ENCODE peak calls at places on chromosomes 6 and 20, in five cellular contexts. I is NB4, R is epithelial cell of esophagus, X is astrocyte of the spinal cord, U is GM12865. T is an unnamed sample.

GRCh38 chr6:12014873-12015149 is 2.7 kb downstream of the HIVEP1 start:
- DNase-seq in I (no peak), R (no peak), X (no peak), U (no peak), T (no peak)

GRCh38 chr20:63513207-63513606 is 7.4 kb upstream of the PPDPF start:
- DNase-seq in I (no peak), R (no peak), X (no peak), U (no peak), T (no peak)

GRCh38 chr6:126625019-126625418 is 285.1 kb downstream of the CENPW start:
- DNase-seq in I (peak; percentile 15), R (peak; percentile 56), X (peak; percentile 55), U (no peak), T (no peak)

GRCh38 chr20:35615667-35616464 is at the start of gene SPAG4:
- DNase-seq in I (peak; percentile 100), R (peak; percentile 100), X (peak; percentile 99), U (peak; percentile 100), T (no peak)

GRCh38 chr6:132570221-132570777 is at the start of gene TAAR6:
- DNase-seq in I (no peak), R (no peak), X (no peak), U (no peak), T (no peak)

GRCh38 chr6:79713701-79714322 is 82.7 kb downstream of the SH3BGRL2 start:
- DNase-seq in I (peak; percentile 56), R (peak; percentile 47), X (peak; percentile 50), U (peak; percentile 68), T (no peak)

GRCh38 chr20:12638633-12639360 is 370.0 kb upstream of the SPTLC3 start:
- DNase-seq in I (no peak), R (no peak), X (no peak), U (no peak), T (no peak)

GRCh38 chr20:50034567-50035170 is 51.9 kb downstream of the SNAI1 start:
- DNase-seq in I (no peak), R (peak; percentile 62), X (peak; percentile 72), U (no peak), T (no peak)

GRCh38 chr6:158269657-158270056 is 42.6 kb upstream of the TULP4 start:
- DNase-seq in I (no peak), R (no peak), X (no peak), U (no peak), T (no peak)

GRCh38 chr6:16179970-16180431 is 51.1 kb downstream of the MYLIP start:
- DNase-seq in I (peak; percentile 93), R (no peak), X (no peak), U (peak; percentile 28), T (no peak)

GRCh38 chr6:79077680-79078056 is 386 bp downstream of the PHIP start:
- DNase-seq in I (peak; percentile 87), R (peak; percentile 54), X (no peak), U (no peak), T (no peak)

GRCh38 chr20:23643665-23644064 is 5.9 kb upstream of the CST3 start:
- DNase-seq in I (peak; percentile 70), R (no peak), X (no peak), U (peak; percentile 22), T (no peak)

GRCh38 chr6:105609375-105609991 is 206.6 kb upstream of the PREP start:
- DNase-seq in I (no peak), R (no peak), X (peak; percentile 84), U (no peak), T (no peak)

GRCh38 chr6:144330017-144330416 is 44.9 kb downstream of the UTRN start:
- DNase-seq in I (no peak), R (no peak), X (no peak), U (no peak), T (no peak)

GRCh38 chr6:36052092-36052491 is 24.5 kb downstream of the MAPK14 start:
- DNase-seq in I (no peak), R (no peak), X (no peak), U (no peak), T (no peak)

GRCh38 chr20:56381501-56381900 is 10.5 kb downstream of the AURKA start:
- DNase-seq in I (no peak), R (no peak), X (no peak), U (no peak), T (no peak)

GRCh38 chr20:24993337-24994185 is 1.0 kb upstream of the APMAP start:
- DNase-seq in I (peak; percentile 32), R (peak; percentile 65), X (peak; percentile 65), U (no peak), T (no peak)

GRCh38 chr20:5504061-5504739 is 187.4 kb upstream of the PROKR2 start:
- DNase-seq in I (peak; percentile 47), R (no peak), X (peak; percentile 44), U (peak; percentile 49), T (no peak)

GRCh38 chr20:2799688-2800589 is 488 bp downstream of the CPXM1 start:
- DNase-seq in I (peak; percentile 58), R (no peak), X (peak; percentile 16), U (no peak), T (no peak)

GRCh38 chr6:158161566-158162254 is 6.4 kb downstream of the SERAC1 start:
- DNase-seq in I (peak; percentile 44), R (peak; percentile 41), X (no peak), U (no peak), T (no peak)

GRCh38 chr20:4533734-4534133 is 188.0 kb upstream of the PRND start:
- DNase-seq in I (no peak), R (no peak), X (no peak), U (no peak), T (no peak)

GRCh38 chr6:137933696-137934095 is 66.6 kb downstream of the TNFAIP3 start:
- DNase-seq in I (no peak), R (peak; percentile 85), X (peak; percentile 78), U (no peak), T (no peak)

GRCh38 chr6:66522864-66523263 is 815.8 kb upstream of the EYS start:
- DNase-seq in I (no peak), R (no peak), X (no peak), U (no peak), T (no peak)

GRCh38 chr6:138757131-138757530 is 16.4 kb upstream of the CCDC28A start:
- DNase-seq in I (no peak), R (peak; percentile 50), X (no peak), U (no peak), T (no peak)

DNA sequence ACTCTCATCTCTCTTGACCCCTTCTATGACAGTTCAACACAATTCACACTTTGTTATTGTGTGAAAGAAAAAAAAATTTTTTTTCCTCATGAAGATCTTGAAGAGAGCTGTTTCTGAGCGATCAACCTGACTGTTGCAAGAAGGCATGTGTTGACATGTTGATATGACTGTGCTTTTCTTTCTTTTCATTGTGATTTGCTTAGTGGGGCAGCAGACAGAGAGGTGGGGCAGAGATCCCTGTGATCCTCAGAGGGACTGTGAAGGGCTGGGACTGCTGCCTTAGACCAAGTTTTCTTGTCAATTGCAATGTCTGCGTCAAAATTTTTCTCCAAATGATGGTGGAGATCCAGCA is 70.8 kb upstream of the IYD start:
- DNase-seq in I (no peak), R (peak; percentile 87), X (no peak), U (no peak), T (no peak)
- H3K4me3 ChIP-seq in I (no peak overlapping the region), R (peak overlapping the region; percentile 20), X (no peak overlapping the region), U (no peak overlapping the region), T (no peak overlapping the region)

GRCh38 chr6:72374864-72375263 is 247.0 kb upstream of the KCNQ5 start:
- DNase-seq in I (no peak), R (no peak), X (no peak), U (no peak), T (no peak)
- TF ChIP-seq CTCF in I (no peak), R (no peak), X (no peak), U (no peak), T (no peak)

GRCh38 chr6:41027799-41028617 is 11.0 kb downstream of the UNC5CL start:
- DNase-seq in I (peak; percentile 75), R (peak; percentile 58), X (peak; percentile 69), U (peak; percentile 73), T (no peak)
- H3K4me3 ChIP-seq in I (peak overlapping the region; percentile 17), R (peak overlapping the region; percentile 42), X (peak overlapping the region; percentile 40), U (peak overlapping the region; percentile 53), T (peak overlapping the region; percentile 57)

GRCh38 chr20:51767018-51767866 is 948 bp downstream of the ATP9A start:
- DNase-seq in I (no peak), R (peak; percentile 86), X (no peak), U (peak; percentile 18), T (no peak)
- TF ChIP-seq CTCF in I (no peak), R (peak; percentile 32), X (peak; percentile 40), U (no peak), T (peak; percentile 56)

DNA sequence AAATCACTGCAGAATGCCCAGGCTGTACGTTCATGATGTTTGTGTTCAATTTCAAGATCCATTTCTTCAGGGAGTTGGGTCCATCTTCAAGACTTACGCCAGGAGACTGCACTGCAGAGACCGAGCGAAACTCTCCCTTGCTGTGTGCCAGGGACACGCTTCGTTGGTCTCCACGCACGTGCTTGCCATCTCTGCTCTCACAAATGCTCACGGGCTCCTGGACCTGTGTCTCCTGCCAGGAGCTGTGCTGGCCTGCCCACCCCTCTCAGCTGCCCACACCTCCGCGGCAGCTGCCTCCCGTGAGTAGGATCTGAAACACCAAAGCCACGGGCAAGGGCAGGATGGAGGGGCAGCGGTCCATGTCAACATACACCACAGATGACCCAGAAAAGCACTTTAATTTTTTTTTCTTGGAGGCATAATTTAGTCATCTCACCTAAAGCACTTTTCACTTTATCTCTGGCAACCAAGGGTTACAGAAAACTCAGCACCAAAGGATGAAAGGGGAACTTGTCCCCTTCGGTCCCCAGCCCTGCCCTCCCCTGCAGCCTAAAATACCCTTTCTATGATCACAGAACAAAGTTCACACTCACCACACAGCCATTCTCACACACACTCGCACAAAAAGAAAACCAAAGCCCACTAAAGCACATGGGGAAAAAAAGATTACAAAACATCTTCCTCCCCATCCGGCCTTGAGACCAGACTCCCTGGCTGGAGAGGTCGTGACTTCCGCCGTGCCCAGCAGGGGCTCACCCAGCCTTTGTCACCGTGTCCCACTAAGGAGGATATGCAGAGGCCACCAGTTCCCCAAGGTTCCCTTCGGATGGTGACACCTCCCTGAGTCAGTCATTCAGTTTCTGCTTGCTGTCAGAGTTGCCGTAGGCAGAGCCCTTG is 137.9 kb downstream of the AGPAT4 start:
- DNase-seq in I (peak; percentile 95), R (no peak), X (no peak), U (peak; percentile 17), T (no peak)
- H3K4me3 ChIP-seq in I (no peak overlapping the region), R (no peak overlapping the region), X (no peak overlapping the region), U (no peak overlapping the region), T (no peak overlapping the region)

T was measured in AG04449.